ENCODE peak calls at places on chromosomes 6 and 20, in five cellular contexts. D, N, B, X and E are unnamed samples.

GRCh38 chr20:62321521-62321948 is 18.7 kb downstream of the ADRM1 start:
- DNase-seq in D (no peak), N (no peak), B (no peak), X (no peak), E (peak)

GRCh38 chr6:141552463-141552862 is 580.3 kb upstream of the GJE1 start:
- DNase-seq in D (no peak), N (no peak), B (no peak), X (peak), E (no peak)

GRCh38 chr6:142850653-142851434 is 94.1 kb downstream of the HIVEP2 start:
- DNase-seq in D (no peak), N (no peak), B (no peak), X (no peak), E (no peak)

GRCh38 chr20:48629069-48629959 is 198.5 kb downstream of the PREX1 start:
- DNase-seq in D (no peak), N (no peak), B (no peak), X (no peak), E (no peak)

GRCh38 chr6:168601101-168601500 is 160.1 kb downstream of the SMOC2 start:
- DNase-seq in D (no peak), N (no peak), B (no peak), X (no peak), E (no peak)

GRCh38 chr6:14121936-14122344 is 4.4 kb downstream of the CD83 start:
- DNase-seq in D (no peak), N (peak), B (peak), X (no peak), E (no peak)

GRCh38 chr6:79946773-79947190 is 571 bp downstream of the ELOVL4 start:
- DNase-seq in D (no peak), N (peak), B (no peak), X (no peak), E (peak)

GRCh38 chr6:126308367-126308766 is 31.5 kb upstream of the CENPW start:
- DNase-seq in D (no peak), N (no peak), B (no peak), X (no peak), E (no peak)

GRCh38 chr6:17853533-17853932 is 133.9 kb downstream of the KIF13A start:
- DNase-seq in D (no peak), N (no peak), B (no peak), X (no peak), E (no peak)

GRCh38 chr20:57840066-57840465 is 130.3 kb upstream of the PMEPA1 start:
- DNase-seq in D (no peak), N (no peak), B (no peak), X (no peak), E (no peak)

GRCh38 chr20:20729563-20729962 is 17.1 kb upstream of the RALGAPA2 start:
- DNase-seq in D (no peak), N (no peak), B (no peak), X (no peak), E (no peak)

GRCh38 chr20:53870426-53871199 is 199.8 kb downstream of the BCAS1 start:
- DNase-seq in D (no peak), N (no peak), B (no peak), X (no peak), E (no peak)

GRCh38 chr6:46583711-46584110 is 68.9 kb downstream of the CYP39A1 start:
- DNase-seq in D (no peak), N (no peak), B (no peak), X (no peak), E (no peak)

DNA sequence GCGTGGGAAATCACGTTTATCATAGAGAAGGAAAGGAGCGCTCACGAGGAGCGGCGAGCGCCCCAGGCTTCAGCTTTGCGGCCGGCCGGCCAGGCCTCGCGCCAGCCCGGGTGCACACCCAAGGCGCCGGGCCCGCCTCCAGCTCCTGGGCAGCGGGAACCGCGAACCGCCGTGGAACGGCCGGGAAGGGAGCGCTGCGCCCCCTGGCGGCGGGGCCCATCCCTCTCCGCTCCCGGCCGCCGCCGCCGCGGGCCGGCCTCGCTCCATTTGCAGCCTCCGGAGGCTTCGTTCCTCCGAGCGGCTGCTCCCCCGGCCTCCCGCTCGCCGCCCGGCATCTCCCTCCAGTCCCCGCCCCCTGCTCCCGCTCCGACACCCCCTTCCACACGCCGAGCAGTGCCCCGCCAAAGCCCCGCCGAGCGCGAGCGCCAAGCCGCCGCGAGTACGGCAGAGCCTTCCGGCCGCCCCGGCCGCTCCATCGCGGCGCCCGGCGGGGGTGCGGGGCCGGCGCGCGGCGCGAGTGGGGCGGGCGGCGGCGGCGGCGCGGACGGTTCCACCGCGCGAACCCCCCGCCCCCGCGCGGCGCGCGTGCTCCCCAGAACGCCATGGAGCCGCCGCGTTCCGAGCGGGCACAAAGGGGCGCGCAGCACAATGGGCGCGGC is 973 bp downstream of the BEND3 start:
- DNase-seq in D (peak), N (peak), B (peak), X (peak), E (peak)
- TF ChIP-seq POLR2A in D (no peak), N (peak), B (no peak), X (no peak), E (peak)

DNA sequence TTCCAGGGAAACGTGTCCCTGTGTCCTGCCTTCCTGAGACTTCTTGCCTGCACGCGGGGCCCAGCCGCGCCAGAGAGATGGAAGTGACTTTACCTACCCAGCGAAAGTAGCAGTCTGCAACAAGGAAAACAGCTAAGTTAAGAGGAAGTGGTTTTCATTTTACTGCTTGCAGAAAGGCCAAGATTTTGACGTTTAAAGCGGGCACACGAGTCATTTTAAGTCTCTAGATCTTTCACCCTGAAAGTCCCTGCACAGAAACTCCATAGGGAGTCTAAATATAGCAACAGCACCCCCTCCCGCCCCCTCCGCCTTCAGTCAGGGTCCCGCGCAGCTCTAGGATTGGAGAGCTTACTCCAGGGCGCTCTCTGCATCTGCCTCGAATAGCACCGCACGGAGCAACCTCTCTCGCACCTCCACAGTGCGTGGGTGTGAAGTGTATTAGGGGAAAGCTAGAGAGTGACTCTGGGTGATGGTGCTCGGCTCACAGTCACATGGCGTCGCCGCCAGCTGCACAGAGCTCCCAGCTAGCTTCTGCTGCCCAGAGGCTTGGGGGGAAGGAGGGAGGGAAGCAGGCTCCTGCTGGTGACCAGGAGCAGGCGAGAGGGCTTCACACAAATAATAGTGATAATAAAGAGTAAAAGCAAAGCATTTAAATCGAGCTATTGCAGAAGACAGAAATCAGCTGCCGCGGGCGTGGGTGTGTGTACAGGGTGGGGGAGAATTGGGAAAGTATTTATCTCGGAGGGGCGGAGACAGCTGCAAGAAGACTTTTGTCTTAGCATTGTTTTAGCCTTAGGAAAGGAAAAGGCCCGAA is 1.8 kb upstream of the KCNQ5 start:
- DNase-seq in D (peak), N (peak), B (peak), X (peak), E (peak)
- TF ChIP-seq POLR2A in D (no peak), N (peak), B (no peak), X (peak), E (no peak)

GRCh38 chr6:4135665-4136353 is 434 bp upstream of the ECI2 start:
- DNase-seq in D (peak), N (peak), B (peak), X (peak), E (peak)
- TF ChIP-seq POLR2A in D (peak), N (peak), B (no peak), X (peak), E (no peak)

DNA sequence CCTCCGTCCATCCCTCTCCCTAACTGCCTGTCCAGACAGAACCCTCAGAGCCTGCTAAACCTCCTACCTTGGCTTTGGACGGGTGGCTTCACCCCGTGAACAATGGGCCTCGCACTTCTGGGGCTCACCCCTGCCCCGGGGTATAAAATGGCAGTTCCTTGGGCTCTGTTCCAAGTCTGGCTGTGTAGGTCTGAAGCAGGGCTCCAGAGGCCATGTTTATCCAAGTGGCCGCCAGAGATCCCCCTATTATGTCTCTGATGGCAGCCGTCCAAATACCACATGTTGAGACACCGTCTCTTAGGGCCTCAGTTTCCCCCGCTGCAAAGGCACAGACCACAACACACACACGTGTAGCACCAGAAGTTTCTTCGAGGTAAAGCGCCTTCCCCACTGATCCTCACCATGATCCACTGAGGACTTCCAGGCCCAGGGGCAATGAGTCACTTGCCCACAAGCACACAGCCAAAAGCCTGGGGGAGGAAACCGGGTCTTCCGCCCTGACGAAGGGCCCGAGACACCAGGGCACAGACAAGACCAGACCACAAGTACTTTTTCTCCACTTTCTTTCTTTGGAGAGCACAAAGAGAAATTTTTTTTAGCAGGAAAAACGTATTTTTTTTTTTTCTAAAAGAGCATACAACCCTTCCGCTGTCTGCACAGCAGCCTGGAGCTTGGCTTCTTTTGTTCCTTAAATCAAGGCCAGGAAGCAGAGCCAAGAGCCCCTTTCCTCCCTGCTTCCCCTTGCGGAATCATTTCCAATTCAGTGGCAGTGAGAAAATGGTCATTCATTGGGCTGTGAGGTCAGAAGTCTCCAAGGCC is 11.8 kb downstream of the CPNE5 start:
- DNase-seq in D (peak), N (peak), B (no peak), X (peak), E (no peak)
- TF ChIP-seq POLR2A in D (no peak), N (no peak), B (no peak), X (no peak), E (no peak)

DNA sequence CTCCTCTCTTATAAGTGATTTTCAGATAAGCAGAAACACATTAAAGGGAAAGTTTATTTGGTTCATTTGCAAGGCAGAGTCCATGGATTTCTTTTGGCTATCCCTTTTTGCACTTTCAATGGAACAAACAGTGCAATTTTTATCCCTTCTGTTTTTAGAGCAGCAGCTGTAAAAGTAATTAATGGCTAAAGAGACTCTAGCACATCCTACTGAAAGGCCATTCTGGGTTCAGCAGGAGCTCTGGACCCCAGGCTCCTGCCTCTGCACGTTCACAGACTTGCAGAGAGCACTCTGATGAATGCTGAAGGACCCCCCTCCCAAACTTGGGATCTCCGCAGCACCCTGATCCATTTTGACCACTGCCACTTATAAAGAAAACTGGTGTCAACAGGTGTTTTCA is 40.3 kb upstream of the PDE7B start:
- DNase-seq in D (no peak), N (no peak), B (no peak), X (no peak), E (no peak)
- TF ChIP-seq POLR2A in D (no peak), N (no peak), B (no peak), X (no peak), E (no peak)